ENCODE peak calls at places on chromosomes 12 and 14, in four cellular contexts. N, E, J and I are unnamed samples. For H3K36me3, the result is how much of the 10 kb centered on the place peaks cover.

GRCh38 chr12:116495260-116495659 is 63.9 kb upstream of the MAP1LC3B2 start:
- DNase-seq in J (no peak), E (no peak), N (peak), I (no peak)

GRCh38 chr12:61385771-61386170 is 874.4 kb upstream of the USP15 start:
- DNase-seq in N (no peak), J (no peak), E (no peak), I (no peak)

GRCh38 chr14:73612339-73613045 is at the start of gene ACOT6:
- DNase-seq in N (peak), J (peak), E (peak), I (peak)

GRCh38 chr12:114625294-114625851 is 58.6 kb downstream of the TBX3 start:
- DNase-seq in N (peak), E (no peak), J (no peak), I (no peak)

GRCh38 chr12:94841171-94841570 is 162.3 kb downstream of the NDUFA12 start:
- DNase-seq in N (no peak), J (no peak), E (no peak), I (no peak)

GRCh38 chr12:56414401-56414800 is 34.8 kb downstream of the TIMELESS start:
- DNase-seq in J (no peak), E (no peak), N (no peak), I (no peak)

GRCh38 chr14:102138535-102138934 is 1.2 kb upstream of the WDR20 start:
- DNase-seq in N (no peak), E (no peak), J (no peak), I (no peak)

GRCh38 chr12:12214635-12215131 is 52.2 kb downstream of the LRP6 start:
- DNase-seq in E (no peak), N (no peak), J (no peak), I (no peak)

GRCh38 chr14:55327179-55327578 is 56.0 kb downstream of the FBXO34 start:
- DNase-seq in E (no peak), N (no peak), J (no peak), I (no peak)

GRCh38 chr12:124026755-124027745 is 54.0 kb downstream of the ZNF664 start:
- DNase-seq in N (no peak), E (no peak), J (no peak), I (no peak)

GRCh38 chr14:20802341-20803084 is at the start of gene RNASE1:
- DNase-seq in N (no peak), E (no peak), J (no peak), I (no peak)

GRCh38 chr12:8648598-8649205 is 13.9 kb downstream of the MFAP5 start:
- DNase-seq in N (no peak), J (no peak), E (no peak), I (no peak)

GRCh38 chr12:54371328-54372112 is 7.2 kb upstream of the GPR84 start:
- DNase-seq in E (no peak), N (no peak), J (no peak), I (peak)

GRCh38 chr12:104793968-104794367 is 164.1 kb downstream of the SLC41A2 start:
- DNase-seq in J (no peak), N (no peak), E (no peak), I (no peak)

GRCh38 chr14:46499521-46499920 is 152.1 kb downstream of the RPL10L start:
- DNase-seq in J (no peak), N (no peak), E (no peak), I (peak)

GRCh38 chr14:94356379-94357056 is 31.9 kb downstream of the SERPINA1 start:
- DNase-seq in N (no peak), J (no peak), E (no peak), I (no peak)

GRCh38 chr12:66002812-66003211 is 127.7 kb downstream of the LLPH start:
- DNase-seq in E (no peak), N (no peak), J (no peak), I (no peak)

GRCh38 chr12:96334502-96334901 is 65.7 kb downstream of the CDK17 start:
- DNase-seq in E (no peak), N (no peak), J (no peak), I (no peak)

GRCh38 chr12:97943359-97943758 is 480.8 kb downstream of the RMST start:
- DNase-seq in E (no peak), N (no peak), J (no peak), I (no peak)

GRCh38 chr12:42801271-42801670 is 211.7 kb upstream of the PRICKLE1 start:
- DNase-seq in J (no peak), N (no peak), E (no peak), I (no peak)

GRCh38 chr12:52338241-52338960 is 17.2 kb upstream of the KRT83 start:
- DNase-seq in N (no peak), J (no peak), E (no peak), I (no peak)

GRCh38 chr14:99118046-99118721 is 153.8 kb downstream of the BCL11B start:
- DNase-seq in E (no peak), N (no peak), J (no peak), I (no peak)

GRCh38 chr12:64098709-64099354 is 123.3 kb downstream of the KICS2 start:
- DNase-seq in N (no peak), E (no peak), J (no peak), I (no peak)

GRCh38 chr14:102891556-102891955 is 30.9 kb upstream of the AMN start:
- DNase-seq in N (no peak), E (no peak), J (no peak), I (no peak)

GRCh38 chr12:100955139-100955538 is 160.6 kb downstream of the ANO4 start:
- DNase-seq in N (no peak), E (peak), J (no peak), I (no peak)

GRCh38 chr14:68397827-68398226 is 395.0 kb downstream of the ZFP36L1 start:
- DNase-seq in N (no peak), E (no peak), J (no peak), I (no peak)

GRCh38 chr12:124769881-124770512 is 93.7 kb downstream of the SCARB1 start:
- DNase-seq in E (no peak), N (no peak), J (no peak), I (no peak)

GRCh38 chr12:43407816-43408645 is 144.0 kb downstream of the ADAMTS20 start:
- DNase-seq in E (no peak), N (no peak), J (no peak), I (no peak)

GRCh38 chr14:36604757-36605505 is 22.5 kb upstream of the NKX2-8 start:
- DNase-seq in N (peak), E (no peak), J (no peak), I (peak)

GRCh38 chr12:54680374-54680773 is 32.2 kb upstream of the DCD start:
- DNase-seq in N (peak), E (no peak), J (no peak), I (no peak)

GRCh38 chr12:110538869-110539622 is 36.9 kb downstream of the RAD9B start:
- DNase-seq in E (no peak), J (no peak), N (no peak), I (no peak)

GRCh38 chr12:110537605-110538409 is 35.7 kb downstream of the RAD9B start:
- DNase-seq in E (peak), J (no peak), N (no peak), I (no peak)

GRCh38 chr12:110540048-110540447 is 37.9 kb downstream of the RAD9B start:
- DNase-seq in N (no peak), E (no peak), J (no peak), I (no peak)

GRCh38 chr12:110534811-110535210 is 32.7 kb downstream of the RAD9B start:
- DNase-seq in N (no peak), E (no peak), J (no peak), I (no peak)

GRCh38 chr12:110536834-110537604 is 34.9 kb downstream of the RAD9B start:
- DNase-seq in E (no peak), N (no peak), J (no peak), I (no peak)
- H3K36me3 ChIP-seq in E (under half), N (under half), J (half or more), I (under half)

DNA sequence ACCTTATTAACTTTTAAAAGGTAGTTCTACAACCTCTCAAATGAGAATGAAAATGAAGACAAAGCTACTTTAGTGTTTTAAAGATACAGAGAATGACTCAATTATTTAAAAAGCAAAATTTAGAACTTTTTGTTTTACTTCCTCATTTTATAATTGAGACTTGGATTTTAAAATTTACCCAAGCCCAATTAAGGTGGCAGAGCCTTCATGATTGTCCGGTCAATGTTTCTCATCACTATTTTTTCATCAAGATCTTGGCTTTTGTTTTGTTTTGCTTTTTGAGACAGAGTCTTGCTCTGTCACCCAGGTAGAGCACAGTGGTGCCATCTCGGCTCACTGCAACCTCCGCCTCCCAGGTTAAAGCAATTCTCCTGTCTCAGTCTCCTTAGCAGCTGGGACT is 32.7 kb downstream of the PPP4R3A start:
- DNase-seq in J (no peak), E (no peak), N (no peak), I (no peak)
- H3K36me3 ChIP-seq in J (half or more), E (under half), N (half or more), I (half or more)

GRCh38 chr14:52876311-52876710 is 74.5 kb downstream of the FERMT2 start:
- DNase-seq in E (no peak), J (no peak), N (no peak), I (no peak)
- H3K36me3 ChIP-seq in E (under half), J (under half), N (under half), I (under half)

GRCh38 chr14:105848570-105848969 is 322.2 kb downstream of the TMEM121 start:
- DNase-seq in E (no peak), J (no peak), N (no peak), I (no peak)
- H3K36me3 ChIP-seq in E (under half), J (under half), N (under half), I (under half)

DNA sequence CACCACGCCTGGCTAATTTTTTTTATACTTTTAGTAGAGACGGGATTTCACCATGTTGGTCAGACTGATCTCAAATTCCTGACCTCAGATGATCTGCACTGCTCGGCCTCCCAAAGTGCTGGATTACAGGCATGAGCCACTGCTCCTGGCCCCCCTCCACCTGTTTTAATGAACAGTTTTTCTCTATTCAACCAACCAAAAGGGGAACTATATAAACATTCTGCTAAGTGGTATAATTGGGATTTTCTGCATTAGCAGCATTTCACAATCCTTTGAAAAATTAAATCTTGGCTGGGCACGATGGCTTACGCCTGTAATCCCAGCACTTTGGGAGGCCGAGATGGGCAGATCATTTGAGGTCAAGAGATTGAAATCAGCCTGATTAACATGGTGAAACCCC is 44.8 kb downstream of the KNTC1 start:
- DNase-seq in N (no peak), E (no peak), J (no peak), I (no peak)
- H3K36me3 ChIP-seq in N (under half), E (under half), J (half or more), I (under half)